ENCODE peak calls at places on chromosome 5, in ten cellular contexts. I is AG09319, Y is GM13976, J is HL-60, O is cardiac fibroblast, B is neural progenitor cell, G is endothelial cell of umbilical vein, F is neural crest cell, V is endothelial cell, C is tibial artery. U is an unnamed sample.

GRCh38 chr5:168073991-168074800 is 217.2 kb upstream of the WWC1 start:
- DNase-seq in Y (no peak), C (no peak), V (no peak), G (no peak), B (no peak), I (no peak), O (peak), F (no peak), J (no peak), U (no peak)

GRCh38 chr5:123151227-123151951 is 62.3 kb downstream of the PRDM6 start:
- DNase-seq in F (no peak), Y (no peak), V (no peak), C (no peak), O (no peak), B (no peak), J (no peak), G (no peak), I (no peak), U (no peak)

GRCh38 chr5:163460562-163461176 is at the start of gene HMMR:
- DNase-seq in G (no peak), J (peak), B (peak), I (no peak), C (no peak), F (no peak), O (peak), Y (no peak), V (no peak), U (no peak)

GRCh38 chr5:17216974-17217325 is 481 bp upstream of the BASP1 start:
- DNase-seq in F (peak), J (peak), C (peak), I (no peak), V (peak), B (peak), G (no peak), Y (no peak), O (peak), U (no peak)

GRCh38 chr5:141519605-141520288 is 30.9 kb downstream of the PCDHGC5 start:
- DNase-seq in B (no peak), Y (no peak), J (no peak), F (no peak), V (no peak), O (no peak), G (no peak), C (no peak), I (no peak), U (no peak)

GRCh38 chr5:150066436-150066835 is 19.9 kb downstream of the CSF1R start:
- DNase-seq in O (no peak), G (no peak), V (no peak), I (no peak), B (no peak), C (peak), Y (no peak), F (no peak), J (no peak), U (no peak)

GRCh38 chr5:181263633-181264032 is 2.7 kb upstream of the TRIM52 start:
- DNase-seq in V (no peak), Y (no peak), I (no peak), B (no peak), C (no peak), J (no peak), O (no peak), F (no peak), G (no peak), U (no peak)

GRCh38 chr5:115842089-115842881 is 550 bp downstream of the AP3S1 start:
- DNase-seq in F (peak), O (no peak), I (no peak), Y (no peak), G (no peak), J (no peak), C (no peak), B (peak), V (peak), U (peak)

GRCh38 chr5:134026521-134027202 is 21.9 kb upstream of the VDAC1 start:
- DNase-seq in J (peak), Y (peak), O (peak), V (peak), B (peak), C (peak), G (peak), I (peak), F (no peak), U (peak)

GRCh38 chr5:109706065-109706464 is 16.3 kb downstream of the MAN2A1 start:
- DNase-seq in O (no peak), Y (no peak), F (no peak), I (no peak), C (no peak), B (no peak), J (no peak), G (no peak), V (no peak), U (no peak)

GRCh38 chr5:180099733-180100611 is 28.4 kb upstream of the RNF130 start:
- DNase-seq in J (no peak), V (no peak), B (no peak), I (no peak), F (no peak), G (no peak), Y (no peak), C (peak), O (no peak), U (no peak)

GRCh38 chr5:36060516-36060885 is 6.2 kb downstream of the UGT3A2 start:
- DNase-seq in B (no peak), G (no peak), I (no peak), Y (no peak), C (no peak), V (no peak), O (no peak), J (no peak), F (no peak), U (no peak)

DNA sequence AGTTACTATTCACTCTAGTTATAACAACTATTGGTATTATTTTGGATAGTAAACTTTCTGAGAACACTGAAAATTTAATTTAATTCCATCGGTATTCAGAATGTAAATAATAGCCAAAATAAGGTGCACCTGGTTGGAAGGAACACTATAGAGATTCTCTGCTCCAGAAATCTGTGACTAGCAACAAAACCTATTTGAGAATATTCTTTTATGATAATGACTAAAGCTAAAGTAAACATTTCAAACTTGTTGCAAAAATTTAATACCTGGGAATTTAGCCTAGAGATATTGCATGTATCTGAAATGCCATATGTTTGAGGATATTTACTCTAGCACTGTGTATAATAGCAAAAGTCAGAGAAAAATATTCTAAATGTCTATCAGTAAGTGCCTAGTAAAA is 144.1 kb downstream of the PLK2 start:
- DNase-seq in C (no peak), J (no peak), O (no peak), B (no peak), Y (no peak), I (no peak), F (no peak), V (no peak), G (no peak), U (no peak)
- TF ChIP-seq CTCF in C (no peak), J (no peak), O (no peak), B (no peak), Y (no peak), I (no peak), F (no peak), V (no peak), G (no peak), U (no peak)

GRCh38 chr5:129903466-129904101 is 681 bp upstream of the CHSY3 start:
- DNase-seq in C (no peak), V (no peak), B (peak), O (no peak), G (no peak), I (no peak), F (no peak), J (no peak), Y (no peak), U (no peak)

GRCh38 chr5:129904102-129904666 is at the start of gene CHSY3:
- DNase-seq in Y (peak), G (peak), V (peak), C (peak), F (peak), J (peak), O (peak), B (peak), I (peak), U (peak)

GRCh38 chr5:129905467-129906176 is 1.4 kb downstream of the CHSY3 start:
- DNase-seq in C (peak), I (no peak), B (peak), G (peak), Y (peak), V (peak), O (peak), J (no peak), F (peak), U (peak)

GRCh38 chr5:129904667-129905466 is 602 bp downstream of the CHSY3 start:
- DNase-seq in B (peak), Y (peak), O (peak), G (no peak), F (peak), C (peak), V (peak), I (no peak), J (no peak), U (peak)

GRCh38 chr5:129906177-129906887 is 2.1 kb downstream of the CHSY3 start:
- DNase-seq in Y (no peak), V (peak), F (no peak), J (no peak), G (peak), I (no peak), C (no peak), B (peak), O (peak), U (no peak)
- TF ChIP-seq CTCF in Y (no peak), V (no peak), F (no peak), J (no peak), G (no peak), I (peak), C (no peak), B (peak), O (peak), U (no peak)

GRCh38 chr5:92308679-92309078 is 925.6 kb upstream of the ARRDC3 start:
- DNase-seq in C (no peak), Y (no peak), F (no peak), I (no peak), B (no peak), V (no peak), O (no peak), G (no peak), J (no peak), U (no peak)

GRCh38 chr5:92309336-92309991 is 926.3 kb upstream of the ARRDC3 start:
- DNase-seq in J (no peak), G (peak), I (peak), O (peak), F (no peak), B (peak), Y (peak), C (no peak), V (no peak), U (peak)

DNA sequence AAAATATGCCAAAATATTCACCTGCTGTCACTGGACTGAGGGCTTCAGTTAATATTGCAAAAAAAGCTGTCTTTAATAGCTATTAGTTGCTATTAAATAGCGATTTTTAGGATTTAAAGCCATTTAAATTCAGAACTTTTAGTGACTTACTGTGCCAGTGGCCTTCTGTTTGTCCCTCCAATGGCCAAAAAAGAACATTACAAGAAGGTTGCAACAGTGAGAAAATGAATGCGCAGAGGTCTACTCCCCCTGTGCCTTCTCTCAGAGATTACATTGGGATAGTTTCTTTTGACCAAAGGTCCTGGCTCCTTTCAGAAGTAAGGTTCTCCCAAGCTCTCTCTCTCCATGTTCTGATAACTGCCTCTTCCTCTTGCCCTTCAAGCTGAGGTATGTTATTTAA is 930.3 kb upstream of the ARRDC3 start:
- DNase-seq in V (no peak), B (no peak), C (no peak), F (no peak), Y (no peak), J (no peak), G (no peak), I (no peak), O (no peak), U (no peak)
- TF ChIP-seq CTCF in V (no peak), B (peak), C (no peak), F (peak), Y (no peak), J (no peak), G (no peak), I (no peak), O (no peak), U (no peak)

GRCh38 chr5:118520771-118521415 is 467.5 kb downstream of the DTWD2 start:
- DNase-seq in V (no peak), I (no peak), J (no peak), G (no peak), O (no peak), Y (no peak), C (no peak), B (no peak), F (no peak), U (no peak)

GRCh38 chr5:118519466-118519865 is 468.9 kb downstream of the DTWD2 start:
- DNase-seq in B (no peak), Y (no peak), J (no peak), C (no peak), I (no peak), V (no peak), F (no peak), O (no peak), G (no peak), U (no peak)

GRCh38 chr5:118518720-118519119 is 469.6 kb downstream of the DTWD2 start:
- DNase-seq in V (no peak), O (no peak), G (no peak), B (no peak), J (no peak), I (no peak), C (no peak), Y (no peak), F (no peak), U (no peak)
- TF ChIP-seq CTCF in V (no peak), O (no peak), G (no peak), B (no peak), J (no peak), I (no peak), C (no peak), Y (no peak), F (no peak), U (no peak)

GRCh38 chr5:56814963-56815656 is at the start of gene MAP3K1:
- DNase-seq in C (peak), G (peak), J (peak), O (peak), Y (peak), I (no peak), F (peak), B (peak), V (peak), U (peak)
- TF ChIP-seq CTCF in C (no peak), G (peak), J (no peak), O (no peak), Y (no peak), I (no peak), F (no peak), B (peak), V (no peak), U (no peak)

GRCh38 chr5:62403411-62404250 is at the start of gene DIMT1:
- DNase-seq in G (peak), Y (peak), O (peak), F (peak), B (peak), C (peak), V (peak), I (peak), J (peak), U (peak)
- TF ChIP-seq CTCF in G (no peak), Y (no peak), O (no peak), F (no peak), B (no peak), C (no peak), V (no peak), I (no peak), J (no peak), U (no peak)